ENCODE peak calls at places on chromosome 22, in six cellular contexts. H is DMS53, W is neural crest cell, Q is renal cortical epithelial cell, V is HEK293T, M is GM10248. B is an unnamed sample.
A peak's percentile ranks its signal among the peaks of the same experiment; 100 is the strongest.

GRCh38 chr22:39155421-39155820 is 2.9 kb upstream of the CBX7 start:
- DNase-seq in V (no peak), M (no peak), Q (no peak), H (no peak), W (no peak), B (no peak)

GRCh38 chr22:50326225-50326958 is 420 bp downstream of the DENND6B start:
- DNase-seq in M (no peak), Q (no peak), H (no peak), V (no peak), W (no peak), B (no peak)

GRCh38 chr22:41596776-41597634 is 7.4 kb upstream of the PMM1 start:
- DNase-seq in V (peak; percentile 66), H (peak; percentile 75), Q (peak; percentile 33), M (peak; percentile 45), W (peak; percentile 49), B (peak; percentile 87)

GRCh38 chr22:44914026-44914721 is 95.6 kb downstream of the PHF21B start:
- DNase-seq in Q (no peak), V (no peak), H (no peak), M (no peak), W (no peak), B (peak; percentile 49)

GRCh38 chr22:38716271-38716670 is 10.5 kb downstream of the GTPBP1 start:
- DNase-seq in Q (no peak), M (no peak), W (no peak), V (no peak), H (no peak), B (no peak)

GRCh38 chr22:42281706-42282251 is 11.3 kb upstream of the TCF20 start:
- DNase-seq in V (no peak), W (no peak), M (no peak), H (no peak), Q (no peak), B (no peak)

GRCh38 chr22:36822581-36822980 is 5.7 kb upstream of the PVALB start:
- DNase-seq in H (no peak), M (no peak), W (no peak), V (no peak), Q (no peak), B (peak; percentile 77)

GRCh38 chr22:42368379-42369249 is 63.6 kb downstream of the NFAM1 start:
- DNase-seq in V (no peak), Q (no peak), M (no peak), W (no peak), H (peak; percentile 60), B (no peak)

GRCh38 chr22:48622891-48623545 is 1204.7 kb downstream of the BRD1 start:
- DNase-seq in W (no peak), Q (no peak), V (no peak), M (no peak), H (no peak), B (no peak)

GRCh38 chr22:22884888-22885840 is 2.5 kb upstream of the IGLL5 start:
- DNase-seq in Q (no peak), V (no peak), H (no peak), M (peak; percentile 77), W (no peak), B (peak; percentile 33)

GRCh38 chr22:23749747-23750373 is 1.1 kb downstream of the ZNF70 start:
- DNase-seq in W (no peak), Q (no peak), V (no peak), M (no peak), H (peak; percentile 61), B (no peak)

GRCh38 chr22:38284042-38284402 is 11.2 kb upstream of the TMEM184B start:
- DNase-seq in H (no peak), M (no peak), W (no peak), Q (peak; percentile 42), V (no peak), B (peak; percentile 91)

GRCh38 chr22:49008682-49009235 is 818.9 kb downstream of the BRD1 start:
- DNase-seq in V (no peak), W (no peak), M (no peak), H (no peak), Q (no peak), B (no peak)

GRCh38 chr22:45889539-45890350 is 87.2 kb downstream of the WNT7B start:
- DNase-seq in W (peak; percentile 53), V (no peak), H (peak; percentile 56), M (no peak), Q (no peak), B (no peak)

GRCh38 chr22:29987143-29987542 is 93.1 kb upstream of the HORMAD2 start:
- DNase-seq in V (no peak), M (no peak), W (no peak), H (no peak), Q (no peak), B (peak; percentile 68)

GRCh38 chr22:45454260-45454659 is 40.8 kb downstream of the RIBC2 start:
- DNase-seq in W (no peak), V (no peak), Q (no peak), M (no peak), H (no peak), B (no peak)

GRCh38 chr22:23065069-23065451 is 5.3 kb upstream of the GNAZ start:
- DNase-seq in H (no peak), W (no peak), Q (no peak), M (no peak), V (no peak), B (no peak)

GRCh38 chr22:47333625-47334024 is 571.2 kb downstream of the TBC1D22A start:
- DNase-seq in W (no peak), H (peak; percentile 90), Q (peak; percentile 28), V (no peak), M (no peak), B (no peak)

B was measured in islet precursor cell.